ENCODE peak calls at places on chromosomes 4 and X, in ten cellular contexts. One of them, this sample, is unnamed.

GRCh38 chrX:150848914-150849365 is 49.5 kb downstream of the CD99L2 start:
- DNase-seq in thoracic aorta: no peak
- DNase-seq in fibroblast of lung: no peak
- DNase-seq in cardiac muscle cell: peak; percentile 29
- DNase-seq in OCI-LY7: no peak
- DNase-seq in astrocyte: no peak
- DNase-seq in upper lobe of right lung: peak; percentile 56
- DNase-seq in ascending aorta: no peak
- DNase-seq in tibial nerve: no peak
- DNase-seq in upper lobe of left lung: no peak
- DNase-seq in this sample: peak; percentile 50

GRCh38 chrX:7334253-7334935 is 186.4 kb upstream of the PUDP start:
- DNase-seq in fibroblast of lung: peak; percentile 86
- DNase-seq in cardiac muscle cell: peak; percentile 45
- DNase-seq in upper lobe of left lung: no peak
- DNase-seq in OCI-LY7: no peak
- DNase-seq in tibial nerve: no peak
- DNase-seq in thoracic aorta: no peak
- DNase-seq in ascending aorta: no peak
- DNase-seq in astrocyte: peak; percentile 85
- DNase-seq in upper lobe of right lung: no peak
- DNase-seq in this sample: no peak

GRCh38 chr4:168815373-168816345 is 194.4 kb downstream of the CBR4 start:
- DNase-seq in tibial nerve: no peak
- DNase-seq in ascending aorta: no peak
- DNase-seq in upper lobe of left lung: no peak
- DNase-seq in cardiac muscle cell: peak; percentile 63
- DNase-seq in thoracic aorta: no peak
- DNase-seq in astrocyte: peak; percentile 82
- DNase-seq in OCI-LY7: no peak
- DNase-seq in fibroblast of lung: peak; percentile 86
- DNase-seq in upper lobe of right lung: no peak
- DNase-seq in this sample: no peak

GRCh38 chrX:37423864-37424569 is 74.9 kb downstream of the PRRG1 start:
- DNase-seq in OCI-LY7: no peak
- DNase-seq in upper lobe of left lung: no peak
- DNase-seq in ascending aorta: no peak
- DNase-seq in fibroblast of lung: peak; percentile 64
- DNase-seq in thoracic aorta: no peak
- DNase-seq in upper lobe of right lung: no peak
- DNase-seq in tibial nerve: no peak
- DNase-seq in astrocyte: peak; percentile 55
- DNase-seq in cardiac muscle cell: peak; percentile 13
- DNase-seq in this sample: no peak

GRCh38 chr4:36709986-36710385 is 428.6 kb downstream of the DTHD1 start:
- DNase-seq in thoracic aorta: no peak
- DNase-seq in tibial nerve: no peak
- DNase-seq in fibroblast of lung: no peak
- DNase-seq in astrocyte: no peak
- DNase-seq in ascending aorta: no peak
- DNase-seq in upper lobe of right lung: no peak
- DNase-seq in upper lobe of left lung: no peak
- DNase-seq in OCI-LY7: no peak
- DNase-seq in cardiac muscle cell: no peak
- DNase-seq in this sample: no peak

GRCh38 chr4:90121961-90122748 is 5.0 kb upstream of the CCSER1 start:
- DNase-seq in ascending aorta: no peak
- DNase-seq in upper lobe of left lung: no peak
- DNase-seq in thoracic aorta: no peak
- DNase-seq in upper lobe of right lung: no peak
- DNase-seq in fibroblast of lung: peak; percentile 77
- DNase-seq in astrocyte: peak; percentile 69
- DNase-seq in tibial nerve: no peak
- DNase-seq in OCI-LY7: no peak
- DNase-seq in cardiac muscle cell: peak; percentile 9
- DNase-seq in this sample: no peak

GRCh38 chr4:140284449-140284848 is 89.0 kb upstream of the SCOC start:
- DNase-seq in upper lobe of left lung: no peak
- DNase-seq in astrocyte: no peak
- DNase-seq in cardiac muscle cell: no peak
- DNase-seq in upper lobe of right lung: no peak
- DNase-seq in thoracic aorta: no peak
- DNase-seq in fibroblast of lung: no peak
- DNase-seq in OCI-LY7: no peak
- DNase-seq in tibial nerve: no peak
- DNase-seq in ascending aorta: no peak
- DNase-seq in this sample: no peak

GRCh38 chr4:148539387-148539786 is 97.2 kb upstream of the NR3C2 start:
- DNase-seq in upper lobe of right lung: no peak
- DNase-seq in cardiac muscle cell: no peak
- DNase-seq in fibroblast of lung: no peak
- DNase-seq in astrocyte: no peak
- DNase-seq in thoracic aorta: no peak
- DNase-seq in upper lobe of left lung: no peak
- DNase-seq in OCI-LY7: no peak
- DNase-seq in ascending aorta: no peak
- DNase-seq in tibial nerve: no peak
- DNase-seq in this sample: no peak

GRCh38 chr4:8340721-8341680 is 71.4 kb downstream of the HTRA3 start:
- DNase-seq in ascending aorta: peak; percentile 73
- DNase-seq in thoracic aorta: no peak
- DNase-seq in OCI-LY7: no peak
- DNase-seq in upper lobe of left lung: peak; percentile 83
- DNase-seq in upper lobe of right lung: no peak
- DNase-seq in tibial nerve: peak; percentile 61
- DNase-seq in astrocyte: no peak
- DNase-seq in fibroblast of lung: no peak
- DNase-seq in cardiac muscle cell: peak; percentile 58
- DNase-seq in this sample: no peak

GRCh38 chr4:124035364-124036036 is 638.9 kb downstream of the SPRY1 start:
- DNase-seq in thoracic aorta: no peak
- DNase-seq in cardiac muscle cell: no peak
- DNase-seq in ascending aorta: no peak
- DNase-seq in tibial nerve: no peak
- DNase-seq in fibroblast of lung: no peak
- DNase-seq in astrocyte: no peak
- DNase-seq in upper lobe of left lung: no peak
- DNase-seq in OCI-LY7: no peak
- DNase-seq in upper lobe of right lung: no peak
- DNase-seq in this sample: no peak

GRCh38 chr4:45741897-45742296 is 382.0 kb downstream of the GABRG1 start:
- DNase-seq in thoracic aorta: no peak
- DNase-seq in ascending aorta: no peak
- DNase-seq in cardiac muscle cell: no peak
- DNase-seq in OCI-LY7: no peak
- DNase-seq in upper lobe of right lung: no peak
- DNase-seq in astrocyte: no peak
- DNase-seq in fibroblast of lung: no peak
- DNase-seq in upper lobe of left lung: no peak
- DNase-seq in tibial nerve: no peak
- DNase-seq in this sample: no peak

GRCh38 chr4:29453421-29453820 is 1266.7 kb upstream of the PCDH7 start:
- DNase-seq in upper lobe of left lung: no peak
- DNase-seq in OCI-LY7: no peak
- DNase-seq in upper lobe of right lung: no peak
- DNase-seq in fibroblast of lung: no peak
- DNase-seq in tibial nerve: no peak
- DNase-seq in cardiac muscle cell: no peak
- DNase-seq in thoracic aorta: no peak
- DNase-seq in ascending aorta: no peak
- DNase-seq in astrocyte: no peak
- DNase-seq in this sample: no peak

GRCh38 chr4:40378619-40379018 is 43.5 kb downstream of the CHRNA9 start:
- DNase-seq in thoracic aorta: no peak
- DNase-seq in ascending aorta: no peak
- DNase-seq in OCI-LY7: no peak
- DNase-seq in tibial nerve: no peak
- DNase-seq in upper lobe of left lung: no peak
- DNase-seq in upper lobe of right lung: no peak
- DNase-seq in astrocyte: no peak
- DNase-seq in cardiac muscle cell: no peak
- DNase-seq in fibroblast of lung: no peak
- DNase-seq in this sample: no peak

GRCh38 chrX:66632473-66632872 is 6.4 kb downstream of the EDA2R start:
- DNase-seq in upper lobe of right lung: no peak
- DNase-seq in fibroblast of lung: peak; percentile 50
- DNase-seq in upper lobe of left lung: no peak
- DNase-seq in thoracic aorta: no peak
- DNase-seq in astrocyte: peak; percentile 24
- DNase-seq in cardiac muscle cell: no peak
- DNase-seq in OCI-LY7: no peak
- DNase-seq in ascending aorta: no peak
- DNase-seq in tibial nerve: no peak
- DNase-seq in this sample: no peak

DNA sequence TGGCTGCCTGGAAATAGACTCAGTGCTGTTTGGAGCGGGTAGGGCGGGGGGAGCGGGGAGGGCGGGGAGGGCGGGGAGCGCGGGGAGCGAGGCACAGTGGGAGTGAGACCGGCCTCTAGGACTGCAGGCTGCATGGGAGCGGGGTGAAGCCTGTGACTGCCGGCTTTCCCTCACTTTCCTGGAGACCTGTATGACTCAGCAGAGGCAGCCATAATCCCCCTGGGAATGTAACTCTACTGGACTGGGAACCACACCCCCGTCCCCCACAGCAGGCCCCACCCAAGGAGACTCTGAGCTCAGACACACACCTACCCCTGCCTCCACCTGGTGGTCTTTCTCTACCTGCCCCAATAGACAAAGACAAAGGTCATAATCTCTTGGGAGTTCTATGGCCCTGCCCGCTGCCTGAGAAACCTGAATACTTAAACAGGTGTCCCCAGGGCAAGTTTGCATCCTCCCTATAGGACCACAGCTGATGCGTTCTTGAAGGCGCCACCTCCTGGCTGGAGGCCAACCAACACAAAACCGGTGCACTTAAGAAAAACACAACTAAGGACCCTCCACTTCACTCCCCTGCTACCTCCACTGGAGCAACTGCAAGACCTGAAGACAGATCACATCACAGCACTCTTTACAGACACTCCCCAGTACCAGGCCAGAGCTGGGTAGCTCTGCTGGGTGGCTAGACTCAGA is 18.0 kb downstream of the HDAC8 start:
- DNase-seq in OCI-LY7: peak; percentile 1
- DNase-seq in ascending aorta: peak; percentile 66
- DNase-seq in upper lobe of right lung: no peak
- DNase-seq in fibroblast of lung: no peak
- DNase-seq in tibial nerve: no peak
- DNase-seq in upper lobe of left lung: peak; percentile 12
- DNase-seq in cardiac muscle cell: peak; percentile 24
- DNase-seq in thoracic aorta: no peak
- DNase-seq in astrocyte: no peak
- DNase-seq in this sample: no peak
- TF ChIP-seq CTCF in OCI-LY7: peak; percentile 42
- TF ChIP-seq CTCF in ascending aorta: no peak
- TF ChIP-seq CTCF in upper lobe of right lung: no peak
- TF ChIP-seq CTCF in fibroblast of lung: no peak
- TF ChIP-seq CTCF in tibial nerve: no peak
- TF ChIP-seq CTCF in upper lobe of left lung: no peak
- TF ChIP-seq CTCF in cardiac muscle cell: no peak
- TF ChIP-seq CTCF in thoracic aorta: no peak
- TF ChIP-seq CTCF in astrocyte: no peak
- TF ChIP-seq CTCF in this sample: no peak

GRCh38 chrX:41095174-41095573 is 9.9 kb downstream of the USP9X start:
- DNase-seq in OCI-LY7: no peak
- DNase-seq in thoracic aorta: no peak
- DNase-seq in cardiac muscle cell: no peak
- DNase-seq in astrocyte: no peak
- DNase-seq in upper lobe of right lung: no peak
- DNase-seq in upper lobe of left lung: no peak
- DNase-seq in tibial nerve: no peak
- DNase-seq in ascending aorta: no peak
- DNase-seq in fibroblast of lung: no peak
- DNase-seq in this sample: no peak

GRCh38 chrX:41100819-41101218 is 15.6 kb downstream of the USP9X start:
- DNase-seq in tibial nerve: no peak
- DNase-seq in OCI-LY7: no peak
- DNase-seq in cardiac muscle cell: no peak
- DNase-seq in astrocyte: no peak
- DNase-seq in upper lobe of right lung: no peak
- DNase-seq in fibroblast of lung: no peak
- DNase-seq in thoracic aorta: no peak
- DNase-seq in upper lobe of left lung: no peak
- DNase-seq in ascending aorta: no peak
- DNase-seq in this sample: no peak

GRCh38 chrX:41100200-41100599 is 15.0 kb downstream of the USP9X start:
- DNase-seq in thoracic aorta: no peak
- DNase-seq in fibroblast of lung: no peak
- DNase-seq in astrocyte: no peak
- DNase-seq in cardiac muscle cell: no peak
- DNase-seq in upper lobe of right lung: no peak
- DNase-seq in ascending aorta: no peak
- DNase-seq in tibial nerve: no peak
- DNase-seq in upper lobe of left lung: no peak
- DNase-seq in OCI-LY7: no peak
- DNase-seq in this sample: no peak

GRCh38 chrX:41095962-41096955 is 11.0 kb downstream of the USP9X start:
- DNase-seq in thoracic aorta: no peak
- DNase-seq in ascending aorta: no peak
- DNase-seq in cardiac muscle cell: no peak
- DNase-seq in tibial nerve: no peak
- DNase-seq in astrocyte: no peak
- DNase-seq in fibroblast of lung: no peak
- DNase-seq in upper lobe of left lung: no peak
- DNase-seq in OCI-LY7: no peak
- DNase-seq in upper lobe of right lung: no peak
- DNase-seq in this sample: peak; percentile 46

GRCh38 chrX:41097326-41097725 is 12.1 kb downstream of the USP9X start:
- DNase-seq in OCI-LY7: no peak
- DNase-seq in upper lobe of left lung: no peak
- DNase-seq in tibial nerve: no peak
- DNase-seq in thoracic aorta: no peak
- DNase-seq in cardiac muscle cell: no peak
- DNase-seq in fibroblast of lung: no peak
- DNase-seq in astrocyte: no peak
- DNase-seq in ascending aorta: no peak
- DNase-seq in upper lobe of right lung: no peak
- DNase-seq in this sample: no peak
- H3K4me1 ChIP-seq in OCI-LY7: peaks cover 10% of the 10 kb centered on the region
- H3K4me1 ChIP-seq in upper lobe of left lung: peaks cover 47% of the 10 kb centered on the region
- H3K4me1 ChIP-seq in tibial nerve: peaks cover 12% of the 10 kb centered on the region
- H3K4me1 ChIP-seq in thoracic aorta: peaks cover 44% of the 10 kb centered on the region
- H3K4me1 ChIP-seq in cardiac muscle cell: peaks cover 17% of the 10 kb centered on the region
- H3K4me1 ChIP-seq in fibroblast of lung: no peaks in the 10 kb centered on the region
- H3K4me1 ChIP-seq in astrocyte: no peaks in the 10 kb centered on the region
- H3K4me1 ChIP-seq in ascending aorta: peaks cover 7% of the 10 kb centered on the region
- H3K4me1 ChIP-seq in upper lobe of right lung: peaks cover 10% of the 10 kb centered on the region
- H3K4me1 ChIP-seq in this sample: peaks cover 18% of the 10 kb centered on the region

GRCh38 chrX:132614297-132614696 is 125.5 kb upstream of the MBNL3 start:
- DNase-seq in fibroblast of lung: no peak
- DNase-seq in OCI-LY7: peak; percentile 15
- DNase-seq in astrocyte: no peak
- DNase-seq in upper lobe of right lung: no peak
- DNase-seq in upper lobe of left lung: no peak
- DNase-seq in ascending aorta: no peak
- DNase-seq in cardiac muscle cell: no peak
- DNase-seq in tibial nerve: no peak
- DNase-seq in thoracic aorta: no peak
- DNase-seq in this sample: no peak
- TF ChIP-seq CTCF in fibroblast of lung: peak; percentile 24
- TF ChIP-seq CTCF in OCI-LY7: peak; percentile 54
- TF ChIP-seq CTCF in astrocyte: no peak
- TF ChIP-seq CTCF in upper lobe of right lung: no peak
- TF ChIP-seq CTCF in upper lobe of left lung: no peak
- TF ChIP-seq CTCF in ascending aorta: no peak
- TF ChIP-seq CTCF in cardiac muscle cell: peak; percentile 30
- TF ChIP-seq CTCF in tibial nerve: no peak
- TF ChIP-seq CTCF in thoracic aorta: no peak
- TF ChIP-seq CTCF in this sample: no peak

GRCh38 chr4:20901851-20902250 is 201.6 kb downstream of the PACRGL start:
- DNase-seq in ascending aorta: no peak
- DNase-seq in cardiac muscle cell: no peak
- DNase-seq in upper lobe of right lung: no peak
- DNase-seq in astrocyte: no peak
- DNase-seq in fibroblast of lung: no peak
- DNase-seq in thoracic aorta: no peak
- DNase-seq in upper lobe of left lung: no peak
- DNase-seq in OCI-LY7: no peak
- DNase-seq in tibial nerve: no peak
- DNase-seq in this sample: no peak
- H3K4me1 ChIP-seq in ascending aorta: no peaks in the 10 kb centered on the region
- H3K4me1 ChIP-seq in cardiac muscle cell: no peaks in the 10 kb centered on the region
- H3K4me1 ChIP-seq in upper lobe of right lung: no peaks in the 10 kb centered on the region
- H3K4me1 ChIP-seq in astrocyte: no peaks in the 10 kb centered on the region
- H3K4me1 ChIP-seq in fibroblast of lung: no peaks in the 10 kb centered on the region
- H3K4me1 ChIP-seq in thoracic aorta: no peaks in the 10 kb centered on the region
- H3K4me1 ChIP-seq in upper lobe of left lung: no peaks in the 10 kb centered on the region
- H3K4me1 ChIP-seq in OCI-LY7: no peaks in the 10 kb centered on the region
- H3K4me1 ChIP-seq in tibial nerve: no peaks in the 10 kb centered on the region
- H3K4me1 ChIP-seq in this sample: no peaks in the 10 kb centered on the region

This sample was measured in lower lobe of right lung.